ENCODE peak calls at places on chromosomes 7 and 10, in four cellular contexts. C is HepG2, J is HCT116, Y is K562. S is an unnamed sample.

GRCh38 chr7:26159243-26159642 is 7.2 kb downstream of the NFE2L3 start:
- DNase-seq in C (peak), J (no peak), Y (no peak), S (no peak)

GRCh38 chr10:80506189-80506575 is 31.5 kb upstream of the SH2D4B start:
- DNase-seq in C (peak), J (peak), Y (no peak), S (no peak)

GRCh38 chr10:78866731-78867554 is 201.8 kb upstream of the ZMIZ1 start:
- DNase-seq in C (no peak), J (no peak), Y (no peak), S (no peak)

GRCh38 chr7:5300366-5300765 is 17.6 kb downstream of the SLC29A4 start:
- DNase-seq in C (no peak), J (no peak), Y (no peak), S (no peak)

GRCh38 chr7:489876-490275 is 29.8 kb downstream of the PDGFA start:
- DNase-seq in C (no peak), J (no peak), Y (no peak), S (no peak)

GRCh38 chr10:104680467-104681401 is 39.6 kb downstream of the SORCS3 start:
- DNase-seq in C (no peak), J (no peak), Y (no peak), S (no peak)

GRCh38 chr7:11232462-11232861 is 258.8 kb downstream of the PHF14 start:
- DNase-seq in C (no peak), J (no peak), Y (no peak), S (no peak)

GRCh38 chr7:138092486-138093028 is 16.3 kb downstream of the AKR1D1 start:
- DNase-seq in C (no peak), J (no peak), Y (no peak), S (no peak)

GRCh38 chr10:3935141-3935540 is 150.1 kb upstream of the KLF6 start:
- DNase-seq in C (no peak), J (no peak), Y (no peak), S (no peak)

GRCh38 chr10:59536151-59536550 is 173.5 kb downstream of the SLC16A9 start:
- DNase-seq in C (no peak), J (no peak), Y (no peak), S (no peak)

GRCh38 chr10:178723-179122 is 43.5 kb downstream of the ZMYND11 start:
- DNase-seq in C (no peak), J (no peak), Y (no peak), S (no peak)

GRCh38 chr7:159006610-159007130 is 138.0 kb downstream of the VIPR2 start:
- DNase-seq in C (no peak), J (no peak), Y (peak), S (no peak)

GRCh38 chr10:110376021-110376773 is 71.5 kb upstream of the SMNDC1 start:
- DNase-seq in C (peak), J (no peak), Y (no peak), S (no peak)

GRCh38 chr10:80413152-80413996 is 5.0 kb downstream of the PRXL2A start:
- DNase-seq in C (no peak), J (no peak), Y (no peak), S (no peak)

GRCh38 chr7:99019523-99020412 is 124.1 kb downstream of the SMURF1 start:
- DNase-seq in C (no peak), J (no peak), Y (no peak), S (no peak)

GRCh38 chr10:11164806-11165590 is 147.3 kb downstream of the CELF2 start:
- DNase-seq in C (no peak), J (no peak), Y (peak), S (no peak)

GRCh38 chr10:917999-918398 is 13.5 kb downstream of the LARP4B start:
- DNase-seq in C (no peak), J (no peak), Y (no peak), S (no peak)

GRCh38 chr10:73439605-73440298 is 6.4 kb upstream of the MSS51 start:
- DNase-seq in C (no peak), J (no peak), Y (no peak), S (no peak)

GRCh38 chr7:140661124-140661523 is 11.6 kb upstream of the ADCK2 start:
- DNase-seq in C (no peak), J (no peak), Y (no peak), S (no peak)

GRCh38 chr10:24574161-24574560 is 149.5 kb downstream of the ARHGAP21 start:
- DNase-seq in C (no peak), J (no peak), Y (no peak), S (no peak)

GRCh38 chr10:96613565-96613964 is 26.8 kb upstream of the TM9SF3 start:
- DNase-seq in C (no peak), J (no peak), Y (no peak), S (no peak)

GRCh38 chr7:149226840-149227494 is 12.5 kb upstream of the ZNF212 start:
- DNase-seq in C (peak), J (no peak), Y (no peak), S (no peak)

GRCh38 chr10:61899997-61900828 is 1.3 kb upstream of the ARID5B start:
- DNase-seq in C (peak), J (no peak), Y (peak), S (peak)

GRCh38 chr7:74495112-74495880 is 41.6 kb downstream of the GTF2IRD1 start:
- DNase-seq in C (no peak), J (no peak), Y (no peak), S (no peak)

GRCh38 chr10:110175406-110175805 is 32.0 kb upstream of the MXI1 start:
- DNase-seq in C (no peak), J (no peak), Y (no peak), S (no peak)

GRCh38 chr7:122200888-122201287 is 56.8 kb upstream of the AASS start:
- DNase-seq in C (no peak), J (no peak), Y (no peak), S (no peak)

GRCh38 chr7:17279081-17279480 is 19.4 kb upstream of the AHR start:
- DNase-seq in C (no peak), J (no peak), Y (no peak), S (no peak)

GRCh38 chr10:70619271-70620019 is 16.9 kb upstream of the PRF1 start:
- DNase-seq in C (no peak), J (peak), Y (peak), S (peak)

GRCh38 chr10:75110006-75110632 is 1.3 kb upstream of the SAMD8 start:
- DNase-seq in C (no peak), J (no peak), Y (peak), S (no peak)

GRCh38 chr7:100894860-100895700 is 608 bp downstream of the ACHE start:
- DNase-seq in C (no peak), J (no peak), Y (peak), S (no peak)

GRCh38 chr10:19816420-19817250 is at the start of gene PLXDC2:
- DNase-seq in C (no peak), J (no peak), Y (no peak), S (no peak)

DNA sequence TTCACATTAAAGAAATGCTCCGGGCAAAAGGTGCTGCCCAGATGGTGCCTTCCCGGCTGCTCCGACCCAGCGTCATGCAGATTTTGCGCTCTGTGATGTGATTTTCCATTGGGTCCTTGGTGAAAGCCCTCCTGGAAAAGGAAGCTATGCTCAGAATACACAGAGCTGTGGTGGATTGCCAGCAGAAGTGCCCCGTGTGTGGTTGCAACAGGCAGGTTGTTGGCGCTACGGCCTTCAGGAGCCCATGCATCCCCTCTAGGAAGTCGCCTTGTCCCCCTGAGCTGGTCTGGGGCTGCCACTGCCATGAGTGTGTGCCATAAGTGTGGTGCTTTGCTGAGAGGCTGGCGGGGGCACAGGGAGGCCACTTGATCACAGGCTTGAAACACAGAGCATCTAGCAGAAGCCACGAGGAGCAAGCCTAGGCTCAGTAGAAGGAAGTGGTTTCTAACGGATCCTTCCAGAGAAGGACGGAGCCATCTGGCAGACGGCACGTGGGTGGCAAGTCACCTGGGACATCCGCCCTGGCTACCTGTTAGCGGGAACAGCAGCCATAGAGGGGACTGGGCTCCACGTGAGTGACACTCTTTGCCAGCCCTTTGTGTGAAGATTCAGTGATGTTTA is 210.9 kb downstream of the CUX1 start:
- DNase-seq in C (no peak), J (no peak), Y (no peak), S (no peak)
- TF ChIP-seq REST in C (no peak), J (no peak), Y (no peak), S (no peak)

GRCh38 chr10:88233870-88234269 is 349.2 kb downstream of the RNLS start:
- DNase-seq in C (no peak), J (no peak), Y (no peak), S (no peak)

GRCh38 chr10:88230251-88230650 is 352.9 kb downstream of the RNLS start:
- DNase-seq in C (no peak), J (no peak), Y (no peak), S (no peak)

GRCh38 chr10:88232978-88233537 is 350.1 kb downstream of the RNLS start:
- DNase-seq in C (no peak), J (no peak), Y (no peak), S (no peak)

GRCh38 chr10:88234332-88234731 is 348.8 kb downstream of the RNLS start:
- DNase-seq in C (no peak), J (no peak), Y (no peak), S (no peak)

DNA sequence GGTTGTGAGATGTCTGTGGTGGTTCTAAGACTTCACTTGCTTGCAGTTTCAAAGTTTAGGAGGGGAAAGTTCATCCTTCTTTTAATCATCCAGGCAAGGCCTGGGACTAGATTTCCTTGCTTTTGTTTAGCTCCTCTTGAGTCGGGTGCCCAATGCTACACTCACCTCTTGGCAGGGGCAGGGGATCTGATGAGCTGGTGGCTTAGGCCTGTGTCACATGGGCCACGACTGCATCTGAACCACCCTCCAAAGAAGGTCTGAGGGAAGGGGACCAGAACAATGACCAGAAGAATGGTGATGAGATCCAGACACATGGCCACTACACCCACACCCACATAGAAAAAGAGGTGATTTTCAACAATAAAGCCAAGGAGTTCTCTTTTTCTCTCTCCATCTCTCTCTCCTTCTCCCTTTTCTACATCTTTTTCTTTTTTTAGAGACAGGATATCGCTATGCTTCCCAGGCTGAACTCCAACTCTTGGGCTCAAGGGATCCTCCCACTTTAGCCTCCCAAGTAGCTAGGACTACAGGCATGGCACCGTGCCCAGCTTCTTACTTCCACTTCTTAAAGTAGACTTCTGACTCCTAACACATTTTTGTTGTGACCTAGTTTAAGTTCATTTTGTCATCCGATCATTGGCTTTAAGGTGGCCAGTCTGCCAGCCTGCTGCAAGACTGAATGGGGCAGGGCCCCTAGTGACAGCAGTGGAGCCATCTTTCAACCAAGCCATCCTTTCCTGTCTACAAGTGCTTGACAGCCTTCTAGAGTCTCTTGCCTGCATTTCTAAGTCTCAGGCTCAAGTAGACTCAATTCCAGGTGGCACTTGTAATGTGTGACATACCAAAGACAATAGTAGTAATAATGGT is 350.9 kb downstream of the RNLS start:
- DNase-seq in C (no peak), J (no peak), Y (no peak), S (no peak)
- TF ChIP-seq TCF7L2 in C (no peak), J (no peak), Y (no peak), S (no peak)

GRCh38 chr7:151884276-151885201 is 7.6 kb upstream of the PRKAG2 start:
- DNase-seq in C (no peak), J (no peak), Y (no peak), S (no peak)

GRCh38 chr7:151880688-151881087 is 3.8 kb upstream of the PRKAG2 start:
- DNase-seq in C (no peak), J (no peak), Y (no peak), S (no peak)

GRCh38 chr7:151883872-151884271 is 7.0 kb upstream of the PRKAG2 start:
- DNase-seq in C (no peak), J (no peak), Y (no peak), S (no peak)

GRCh38 chr7:151885202-151885580 is 8.3 kb upstream of the PRKAG2 start:
- DNase-seq in C (no peak), J (no peak), Y (no peak), S (no peak)

DNA sequence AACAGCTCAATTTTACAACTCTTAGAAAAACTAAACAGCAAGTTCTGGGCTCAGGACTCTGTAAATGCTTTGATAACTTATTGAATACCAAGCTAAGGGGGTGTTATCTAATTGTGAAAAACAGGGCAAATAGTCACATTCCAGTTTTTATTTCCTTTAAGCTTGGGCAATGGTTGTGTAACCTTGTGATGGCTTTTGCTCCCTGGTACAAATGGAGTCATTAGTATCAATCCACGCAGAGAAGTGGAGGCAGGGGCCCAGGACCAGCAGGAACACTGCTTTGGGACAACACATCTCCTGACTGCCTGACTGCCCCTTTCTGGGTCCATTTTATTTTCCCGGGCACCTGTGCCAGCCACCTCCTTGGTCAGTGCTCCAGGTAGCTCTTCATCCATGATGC is 5.8 kb upstream of the PRKAG2 start:
- DNase-seq in C (no peak), J (no peak), Y (no peak), S (no peak)
- TF ChIP-seq REST in C (no peak), J (no peak), Y (no peak), S (no peak)

GRCh38 chr10:48495282-48496045 is 109.4 kb downstream of the ARHGAP22 start:
- DNase-seq in C (no peak), J (no peak), Y (no peak), S (no peak)

GRCh38 chr10:48496831-48497792 is 107.8 kb downstream of the ARHGAP22 start:
- DNase-seq in C (no peak), J (no peak), Y (no peak), S (no peak)

GRCh38 chr10:48496105-48496830 is 108.6 kb downstream of the ARHGAP22 start:
- DNase-seq in C (no peak), J (no peak), Y (no peak), S (no peak)

GRCh38 chr10:48498940-48499510 is 105.8 kb downstream of the ARHGAP22 start:
- DNase-seq in C (no peak), J (no peak), Y (no peak), S (no peak)

GRCh38 chr10:48497965-48498770 is 106.7 kb downstream of the ARHGAP22 start:
- DNase-seq in C (no peak), J (no peak), Y (no peak), S (no peak)
- TF ChIP-seq TCF7L2 in C (no peak), J (no peak), Y (no peak), S (no peak)

GRCh38 chr7:124162667-124163066 is 129.8 kb upstream of the TMEM229A start:
- DNase-seq in C (no peak), J (no peak), Y (no peak), S (no peak)
- TF ChIP-seq REST in C (no peak), J (no peak), Y (no peak), S (no peak)

GRCh38 chr10:27437775-27438174 is 66.3 kb upstream of the RAB18 start:
- DNase-seq in C (no peak), J (no peak), Y (no peak), S (no peak)
- TF ChIP-seq TCF7L2 in C (no peak), J (no peak), Y (no peak), S (no peak)

DNA sequence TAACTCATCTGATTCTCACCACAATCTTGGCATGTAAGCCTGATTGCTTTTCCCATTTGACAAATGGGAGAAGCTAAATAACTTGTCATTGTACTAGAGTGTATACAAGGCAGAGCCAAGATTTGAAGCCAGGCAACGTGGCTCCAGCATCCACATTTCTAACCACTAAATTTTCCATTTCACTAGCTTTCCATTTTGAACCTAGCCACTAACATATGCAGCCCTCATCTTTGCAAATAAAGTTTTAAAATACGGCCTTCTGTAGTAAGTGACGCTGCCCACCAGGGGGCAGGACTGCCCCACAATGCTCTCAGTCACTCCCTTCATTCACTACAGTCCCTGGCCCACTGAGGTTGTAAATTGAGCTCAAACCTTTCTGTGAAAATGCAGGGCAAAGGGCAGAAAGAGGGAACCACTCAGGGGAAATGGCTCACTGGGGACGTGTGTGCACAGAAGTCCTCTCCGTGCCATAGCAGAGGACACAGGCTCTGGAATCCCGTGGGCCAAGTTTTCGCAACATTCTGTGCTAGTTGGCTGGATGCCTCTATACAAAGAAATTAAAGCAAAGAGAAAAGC is 315.7 kb downstream of the TNS3 start:
- DNase-seq in C (peak), J (peak), Y (peak), S (peak)
- TF ChIP-seq REST in C (no peak), J (no peak), Y (no peak), S (no peak)

DNA sequence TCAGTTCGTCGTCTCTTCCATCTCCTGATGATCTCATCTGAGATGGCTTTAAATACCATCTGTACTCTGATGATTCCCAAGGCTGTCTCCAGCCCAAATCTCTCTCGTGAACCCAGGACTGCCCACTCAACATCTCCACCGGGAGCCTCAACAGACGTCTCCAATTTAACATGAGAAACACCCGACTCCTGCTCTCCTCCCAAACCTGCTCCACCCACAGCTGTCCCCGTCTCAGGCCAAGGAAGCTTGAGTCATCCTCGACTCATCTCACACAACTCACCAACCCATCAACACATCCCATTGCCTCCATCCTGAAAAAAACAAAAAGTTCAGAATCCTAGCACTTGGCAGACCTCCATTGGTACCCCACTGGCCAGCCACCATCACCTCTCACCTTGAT is 29.7 kb upstream of the CALN1 start:
- DNase-seq in C (no peak), J (no peak), Y (no peak), S (no peak)
- TF ChIP-seq TCF7L2 in C (no peak), J (no peak), Y (no peak), S (no peak)

DNA sequence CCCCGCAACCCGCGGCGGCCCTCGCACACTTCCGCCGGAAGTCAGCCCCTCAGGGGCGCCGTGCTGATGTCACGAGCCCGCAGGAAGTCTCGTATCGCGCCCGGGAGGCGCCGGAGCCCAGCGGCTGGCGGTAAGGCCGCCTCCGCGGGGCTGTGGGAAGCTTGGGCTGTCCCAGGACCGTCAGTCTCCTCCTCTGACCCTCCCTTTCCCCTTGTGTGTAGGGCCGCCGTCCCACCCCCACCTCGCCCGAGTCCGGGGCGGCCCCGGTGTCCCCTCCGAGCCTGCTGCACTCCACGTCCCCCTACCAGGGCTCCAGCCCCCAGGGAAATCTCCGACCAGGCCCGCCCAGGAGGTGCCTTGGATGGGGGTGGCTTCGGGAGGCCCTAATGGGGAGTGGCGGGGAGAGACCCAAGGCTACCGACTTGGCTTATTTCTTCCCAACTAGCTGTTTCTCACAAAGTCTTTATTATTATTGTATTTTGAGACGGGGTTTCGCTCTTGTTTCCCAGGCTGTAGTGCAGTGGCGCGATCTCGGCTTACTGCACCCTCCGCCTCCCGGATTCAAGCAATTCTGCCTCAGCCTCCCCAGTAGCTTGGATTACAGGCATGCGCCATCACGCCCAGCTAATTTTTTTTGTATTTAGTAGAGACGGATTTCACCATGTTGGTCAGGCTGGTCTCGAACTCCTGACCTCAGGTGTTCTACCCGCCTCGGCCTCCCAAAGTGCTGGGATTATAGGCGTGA is at the start of gene ZDHHC4:
- DNase-seq in C (peak), J (peak), Y (peak), S (no peak)
- TF ChIP-seq REST in C (no peak), J (no peak), Y (no peak), S (no peak)

S was measured in Panc1.